ENCODE peak calls at places on chromosomes 16 and 17, in five cellular contexts. Y is neural progenitor cell, B is OCI-LY7, H is K562, V is fibroblast of lung. S is an unnamed sample. For H3K9me3, the result is how much of the 10 kb centered on the place peaks cover.

GRCh38 chr17:36188891-36189306 is 7.7 kb downstream of the CCL3L1 start:
- DNase-seq in V (no peak), H (no peak), Y (no peak), B (peak), S (no peak)

GRCh38 chr16:66020061-66020460 is 346.4 kb upstream of the CDH5 start:
- DNase-seq in Y (no peak), B (no peak), V (peak), H (no peak), S (no peak)

GRCh38 chr17:83119987-83120864 is 40.8 kb downstream of the METRNL start:
- DNase-seq in V (no peak), Y (no peak), B (peak), H (no peak), S (peak)

GRCh38 chr17:42518755-42519545 is 17.1 kb upstream of the NAGLU start:
- DNase-seq in V (peak), Y (no peak), B (no peak), H (peak), S (no peak)

GRCh38 chr16:57335361-57335760 is 23.2 kb upstream of the CCL22 start:
- DNase-seq in V (no peak), Y (no peak), B (no peak), H (no peak), S (no peak)

GRCh38 chr17:8662076-8662831 is 31.7 kb upstream of the MYH10 start:
- DNase-seq in Y (no peak), B (no peak), H (no peak), V (no peak), S (no peak)

GRCh38 chr17:8665681-8666080 is 35.2 kb upstream of the MYH10 start:
- DNase-seq in B (peak), Y (no peak), V (no peak), H (no peak), S (no peak)

GRCh38 chr16:67177743-67178699 is 5.7 kb downstream of the MATCAP1 start:
- DNase-seq in Y (peak), V (peak), H (peak), B (peak), S (peak)

GRCh38 chr16:3819175-3819527 is 61.4 kb downstream of the CREBBP start:
- DNase-seq in V (no peak), Y (no peak), H (no peak), B (no peak), S (no peak)

GRCh38 chr17:81539571-81539900 is 11.4 kb downstream of the FSCN2 start:
- DNase-seq in V (no peak), Y (no peak), H (no peak), B (no peak), S (no peak)

GRCh38 chr16:55668337-55669281 is 12.8 kb downstream of the SLC6A2 start:
- DNase-seq in B (no peak), H (no peak), Y (no peak), V (peak), S (peak)

GRCh38 chr16:19520861-19521331 is 1.0 kb downstream of the GDE1 start:
- DNase-seq in B (peak), V (peak), H (peak), Y (no peak), S (peak)

GRCh38 chr16:88703486-88704309 is 2.5 kb downstream of the RNF166 start:
- DNase-seq in Y (no peak), B (peak), V (peak), H (no peak), S (no peak)

GRCh38 chr17:48717367-48718161 is 4.8 kb downstream of the PRAC1 start:
- DNase-seq in V (no peak), B (no peak), Y (no peak), H (no peak), S (no peak)

GRCh38 chr17:35432176-35433074 is at the start of gene SLFN12:
- DNase-seq in H (no peak), V (peak), Y (peak), B (no peak), S (peak)

GRCh38 chr17:62761884-62762283 is 46.2 kb downstream of the MARCHF10 start:
- DNase-seq in B (no peak), H (no peak), V (no peak), Y (peak), S (peak)

GRCh38 chr16:1763521-1764511 is 7.5 kb downstream of the NME3 start:
- DNase-seq in Y (peak), H (peak), V (peak), B (peak), S (no peak)

GRCh38 chr17:64732336-64733006 is 70.4 kb upstream of the SMURF2 start:
- DNase-seq in B (no peak), H (no peak), V (peak), Y (no peak), S (no peak)

GRCh38 chr16:15976225-15976812 is 26.9 kb downstream of the ABCC1 start:
- DNase-seq in Y (no peak), B (no peak), H (no peak), V (no peak), S (no peak)

GRCh38 chr16:30472328-30472942 is at the start of gene ITGAL:
- DNase-seq in Y (no peak), V (no peak), B (peak), H (no peak), S (no peak)

GRCh38 chr17:78214016-78214705 is at the start of gene BIRC5:
- DNase-seq in B (peak), V (peak), H (peak), Y (peak), S (peak)

GRCh38 chr16:55543470-55543869 is 23.0 kb upstream of the CAPNS2 start:
- DNase-seq in B (no peak), V (no peak), Y (peak), H (no peak), S (no peak)

GRCh38 chr16:16857603-16858283 is 478.8 kb downstream of the NPIPA7 start:
- DNase-seq in H (no peak), V (no peak), B (no peak), Y (no peak), S (no peak)

GRCh38 chr16:86669937-86670772 is 91.8 kb downstream of the FOXL1 start:
- DNase-seq in V (peak), B (no peak), H (no peak), Y (peak), S (no peak)

GRCh38 chr16:85137323-85138072 is 25.2 kb upstream of the CIBAR2 start:
- DNase-seq in H (peak), B (no peak), Y (peak), V (peak), S (no peak)

GRCh38 chr17:4738136-4739121 is 1.2 kb upstream of the ZMYND15 start:
- DNase-seq in B (no peak), V (no peak), H (no peak), Y (peak), S (peak)

GRCh38 chr17:78779848-78780247 is 2.2 kb downstream of the CYTH1 start:
- DNase-seq in Y (peak), V (no peak), H (no peak), B (peak), S (peak)

GRCh38 chr17:71502443-71502842 is 618.4 kb upstream of the SOX9 start:
- DNase-seq in V (peak), H (no peak), B (no peak), Y (no peak), S (no peak)

GRCh38 chr16:31470615-31471014 is 1.3 kb upstream of the TGFB1I1 start:
- DNase-seq in H (no peak), Y (no peak), V (no peak), B (no peak), S (no peak)

GRCh38 chr16:75710344-75710743 is 9.1 kb upstream of the DUXB start:
- DNase-seq in H (no peak), B (peak), V (no peak), Y (no peak), S (no peak)

GRCh38 chr16:89862732-89863131 is 10.7 kb upstream of the TCF25 start:
- DNase-seq in H (no peak), Y (no peak), V (no peak), B (no peak), S (no peak)

GRCh38 chr17:58577696-58578095 is 63.3 kb upstream of the MTMR4 start:
- DNase-seq in B (peak), H (peak), V (peak), Y (peak), S (peak)

GRCh38 chr17:80866050-80866793 is 125.4 kb upstream of the CHMP6 start:
- DNase-seq in V (peak), H (peak), Y (peak), B (peak), S (peak)

GRCh38 chr16:64751906-64752305 is 370.0 kb downstream of the CDH11 start:
- DNase-seq in Y (no peak), V (peak), H (no peak), B (no peak), S (no peak)

GRCh38 chr16:67801889-67802288 is 4.5 kb downstream of the RANBP10 start:
- DNase-seq in Y (no peak), V (no peak), B (peak), H (peak), S (no peak)

GRCh38 chr17:45060824-45061605 is at the start of gene NMT1:
- DNase-seq in V (peak), H (peak), B (peak), Y (peak), S (peak)

GRCh38 chr16:56388209-56388608 is 37.1 kb downstream of the AMFR start:
- DNase-seq in B (no peak), V (peak), H (no peak), Y (no peak), S (peak)

DNA sequence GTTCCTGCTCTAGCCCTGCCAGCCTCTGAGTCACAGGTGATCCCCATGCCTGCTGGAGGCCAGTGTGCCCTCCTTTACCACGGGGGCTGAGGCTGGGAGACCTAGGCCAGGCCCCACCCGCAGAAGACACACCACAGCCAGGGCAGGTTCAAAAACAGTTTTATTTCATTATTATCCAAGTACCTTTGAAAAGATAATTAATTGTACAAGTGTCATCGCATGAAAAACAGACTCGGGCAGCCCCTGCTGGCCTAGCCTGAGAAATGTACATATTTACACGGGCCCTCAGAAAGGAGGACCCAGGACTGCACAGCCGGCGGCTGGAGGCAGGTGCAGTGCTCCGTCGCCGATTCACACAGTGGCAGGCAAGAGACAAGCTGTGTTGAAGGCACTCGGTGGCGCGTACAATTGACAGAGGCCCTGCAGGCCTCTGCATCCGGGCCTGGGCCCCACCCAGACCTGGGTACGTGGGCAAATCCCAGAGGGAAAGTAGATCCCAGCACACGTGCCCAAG is 4.4 kb downstream of the PDIA2 start:
- DNase-seq in V (no peak), H (no peak), Y (no peak), B (peak), S (no peak)
- TF ChIP-seq CTCF in V (no peak), H (no peak), Y (no peak), B (peak), S (no peak)

GRCh38 chr17:68015081-68015723 is 18.9 kb upstream of the C17orf58 start:
- DNase-seq in B (no peak), H (no peak), Y (no peak), V (no peak), S (no peak)

GRCh38 chr17:68013385-68013784 is 17.1 kb upstream of the C17orf58 start:
- DNase-seq in B (no peak), Y (no peak), V (no peak), H (no peak), S (no peak)

GRCh38 chr17:68006797-68007196 is 10.5 kb upstream of the C17orf58 start:
- DNase-seq in B (no peak), H (no peak), V (peak), Y (no peak), S (no peak)

GRCh38 chr17:68016838-68017237 is 18.7 kb upstream of the KPNA2 start:
- DNase-seq in V (no peak), Y (no peak), B (no peak), H (no peak), S (no peak)

DNA sequence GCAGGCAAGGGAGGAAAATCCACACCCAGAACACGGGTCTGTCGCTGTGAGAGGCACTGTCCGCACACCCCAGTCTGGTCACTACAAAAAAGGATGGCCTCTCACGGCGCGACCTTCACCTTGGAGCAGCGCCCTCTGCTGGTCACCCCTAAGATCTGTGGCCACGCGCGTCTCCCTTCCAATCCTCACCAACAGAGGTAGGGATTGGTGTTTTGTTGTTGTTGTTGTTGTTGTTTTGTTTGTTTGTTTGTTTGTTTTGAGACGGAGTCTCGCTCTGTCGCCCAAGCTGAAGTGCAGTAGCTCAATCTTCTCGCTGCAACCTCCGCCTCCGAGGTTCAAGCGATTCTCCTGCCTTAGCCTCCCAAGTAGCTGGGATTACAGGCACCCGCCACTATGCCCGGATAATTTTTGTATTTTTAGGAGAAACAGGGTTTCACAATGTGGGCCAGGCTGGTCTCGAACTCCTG is 15.0 kb upstream of the C17orf58 start:
- DNase-seq in V (no peak), H (peak), B (peak), Y (peak), S (no peak)
- H3K4me2 ChIP-seq in V (no peak), H (peak), B (peak), Y (no peak), S (peak)

GRCh38 chr16:11480634-11481033 is 106.1 kb downstream of the LITAF start:
- DNase-seq in V (no peak), B (no peak), Y (no peak), H (no peak), S (no peak)
- H3K9me3 ChIP-seq in V (under half), B (under half), Y (under half), H (under half), S (under half)

GRCh38 chr17:39939588-39940419 is 12.3 kb downstream of the LRRC3C start:
- DNase-seq in H (peak), V (peak), Y (peak), B (peak), S (peak)
- TF ChIP-seq CTCF in H (peak), V (peak), Y (peak), B (peak), S (peak)

GRCh38 chr16:50267151-50267631 is 840 bp downstream of the ADCY7 start:
- DNase-seq in H (no peak), V (no peak), Y (no peak), B (peak), S (no peak)
- H3K4me2 ChIP-seq in H (peak), V (peak), Y (no peak), B (peak), S (no peak)

GRCh38 chr17:3401786-3402185 is 3.6 kb upstream of the OR1E1 start:
- DNase-seq in B (no peak), H (no peak), V (no peak), Y (no peak), S (no peak)

GRCh38 chr17:3400008-3400407 is 1.8 kb upstream of the OR1E1 start:
- DNase-seq in Y (no peak), V (no peak), B (no peak), H (no peak), S (no peak)

DNA sequence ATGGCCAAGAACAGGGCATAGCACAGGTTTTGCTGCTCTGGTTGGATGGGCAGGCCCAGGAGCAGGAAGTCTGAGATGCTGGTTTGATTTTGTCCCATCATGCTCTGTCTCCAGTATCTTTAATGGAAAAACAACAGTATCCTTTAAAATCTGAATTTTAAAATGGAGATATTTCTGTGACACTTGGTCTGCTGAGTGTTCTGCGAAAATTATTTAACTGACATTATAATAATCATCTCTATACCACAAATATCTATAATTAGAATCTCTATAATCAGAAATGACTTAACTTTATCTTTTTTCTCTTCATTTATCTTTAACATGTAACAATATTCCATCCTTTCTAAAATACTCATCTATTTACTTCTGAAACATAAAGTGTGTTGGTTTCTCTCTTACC is at the start of gene OR1E1:
- DNase-seq in V (no peak), B (no peak), Y (no peak), H (no peak), S (no peak)
- H3K9me3 ChIP-seq in V (under half), B (under half), Y (under half), H (under half), S (under half)